ENCODE peak calls at places on chromosomes 6 and 20, in five cellular contexts. R is HCT116; Q is CD4-positive, alpha-beta T cell; C is adipocyte; Y is activated effector memory CD4-positive, alpha-beta T cell treated with anti-CD3 and anti-CD28 coated beads, Interleukin-2, amount 50 U/mL, for 16 hours. Z is an unnamed sample.

GRCh38 chr6:2471474-2471873 is 226.1 kb upstream of the GMDS start:
- DNase-seq in Y (no peak), R (no peak), Q (no peak), C (no peak), Z (no peak)

GRCh38 chr20:63501818-63502670 is 3.2 kb upstream of the EEF1A2 start:
- DNase-seq in R (no peak), Y (no peak), Q (no peak), C (no peak), Z (no peak)

GRCh38 chr6:8852332-8852731 is 417.0 kb upstream of the SLC35B3 start:
- DNase-seq in Y (no peak), C (no peak), Q (no peak), R (no peak), Z (no peak)

GRCh38 chr20:45924391-45925261 is 9.9 kb upstream of the PCIF1 start:
- DNase-seq in C (peak), Q (no peak), Y (no peak), R (no peak), Z (no peak)

GRCh38 chr20:675453-676314 is at the start of gene SCRT2:
- DNase-seq in Q (peak), Y (peak), R (no peak), C (peak), Z (peak)

GRCh38 chr6:45647341-45648138 is 269.8 kb upstream of the SUPT3H start:
- DNase-seq in C (no peak), Q (no peak), Y (no peak), R (no peak), Z (no peak)

GRCh38 chr20:10987651-10988383 is 314.0 kb upstream of the JAG1 start:
- DNase-seq in Q (no peak), Y (no peak), C (no peak), R (no peak), Z (no peak)

GRCh38 chr20:41334452-41335421 is 5.9 kb upstream of the LPIN3 start:
- DNase-seq in C (no peak), Q (no peak), R (no peak), Y (peak), Z (no peak)

GRCh38 chr20:19885981-19886665 is 128.1 kb downstream of the RIN2 start:
- DNase-seq in Y (no peak), C (no peak), R (no peak), Q (no peak), Z (peak)

GRCh38 chr6:143293526-143293925 is 157.0 kb downstream of the ADAT2 start:
- DNase-seq in R (no peak), Q (no peak), C (no peak), Y (no peak), Z (no peak)

GRCh38 chr6:37021356-37022129 is 16.1 kb downstream of the FGD2 start:
- DNase-seq in Y (peak), R (no peak), C (peak), Q (peak), Z (no peak)

GRCh38 chr6:139152088-139152891 is 17.4 kb downstream of the HECA start:
- DNase-seq in Y (no peak), C (peak), R (no peak), Q (no peak), Z (no peak)

GRCh38 chr6:107822154-107823046 is 1.7 kb downstream of the SCML4 start:
- DNase-seq in Q (peak), R (no peak), Y (peak), C (no peak), Z (no peak)

GRCh38 chr6:43912598-43913387 is 142.8 kb downstream of the VEGFA start:
- DNase-seq in Y (no peak), R (no peak), Q (no peak), C (no peak), Z (no peak)

GRCh38 chr6:31122803-31123706 is 2.8 kb upstream of the CDSN start:
- DNase-seq in Y (no peak), R (peak), Q (no peak), C (peak), Z (no peak)

GRCh38 chr6:118830691-118831090 is 63.3 kb upstream of the ASF1A start:
- DNase-seq in Y (no peak), C (no peak), Q (no peak), R (no peak), Z (no peak)

GRCh38 chr6:123587838-123588545 is 48.8 kb downstream of the TRDN start:
- DNase-seq in Y (no peak), Q (no peak), R (no peak), C (no peak), Z (no peak)

GRCh38 chr6:134482585-134483346 is 164.9 kb upstream of the SGK1 start:
- DNase-seq in Q (no peak), Y (no peak), R (no peak), C (no peak), Z (no peak)

GRCh38 chr20:50052952-50053789 is 59.8 kb downstream of the UBE2V1 start:
- DNase-seq in C (no peak), Y (no peak), Q (no peak), R (no peak), Z (no peak)

GRCh38 chr6:165571068-165571682 is 91.9 kb downstream of the PDE10A start:
- DNase-seq in Y (no peak), C (no peak), Q (no peak), R (no peak), Z (no peak)

GRCh38 chr6:152318278-152318677 is 318.9 kb downstream of the SYNE1 start:
- DNase-seq in Q (no peak), R (no peak), Y (no peak), C (peak), Z (no peak)

GRCh38 chr20:8853805-8854338 is 215.0 kb upstream of the PLCB4 start:
- DNase-seq in C (peak), Q (no peak), Y (no peak), R (peak), Z (peak)

GRCh38 chr6:16278048-16278724 is 39.8 kb downstream of the GMPR start:
- DNase-seq in Q (no peak), C (peak), Y (no peak), R (peak), Z (peak)

GRCh38 chr6:133067960-133068359 is 173.2 kb upstream of the EYA4 start:
- DNase-seq in R (no peak), Y (no peak), C (no peak), Q (no peak), Z (no peak)

GRCh38 chr6:152267967-152268845 is 369.0 kb downstream of the SYNE1 start:
- DNase-seq in C (peak), Q (no peak), R (no peak), Y (no peak), Z (peak)

GRCh38 chr6:29702519-29703103 is 20.6 kb upstream of the HLA-F start:
- DNase-seq in Q (peak), Y (peak), R (peak), C (peak), Z (peak)

GRCh38 chr6:108408453-108408852 is 113.6 kb downstream of the AFG1L start:
- DNase-seq in Q (no peak), R (no peak), C (peak), Y (no peak), Z (no peak)

GRCh38 chr20:37356387-37356786 is 10.4 kb downstream of the SRC start:
- DNase-seq in Y (peak), R (no peak), C (no peak), Q (no peak), Z (no peak)

GRCh38 chr6:72182337-72183246 is 296.2 kb downstream of the RIMS1 start:
- DNase-seq in Y (no peak), Q (no peak), R (no peak), C (peak), Z (peak)

GRCh38 chr6:97885230-97885772 is 602.3 kb upstream of the MMS22L start:
- DNase-seq in Q (no peak), C (no peak), Y (no peak), R (no peak), Z (no peak)

GRCh38 chr20:45470262-45470931 is 844 bp downstream of the WFDC2 start:
- DNase-seq in Q (no peak), Y (no peak), C (peak), R (no peak), Z (no peak)

GRCh38 chr20:57663681-57664451 is 43.6 kb upstream of the ZBP1 start:
- DNase-seq in R (no peak), C (no peak), Y (peak), Q (no peak), Z (no peak)

GRCh38 chr20:46951840-46952497 is 57.3 kb downstream of the EYA2 start:
- DNase-seq in Y (no peak), Q (no peak), R (no peak), C (no peak), Z (no peak)

GRCh38 chr6:33694401-33694931 is 17.0 kb downstream of the UQCC2 start:
- DNase-seq in Y (peak), Q (peak), C (peak), R (no peak), Z (no peak)

GRCh38 chr6:139713911-139714527 is 339.6 kb upstream of the CITED2 start:
- DNase-seq in Q (no peak), R (no peak), Y (no peak), C (peak), Z (peak)